ENCODE peak calls at places on chromosomes 13 and 19, in nine cellular contexts. G is activated naive CD4-positive, alpha-beta T cell; R is GM18507; B is Peyer's patch; U is midbrain; E is stimulated activated CD4-positive, alpha-beta T cell treated with anti-CD3 and anti-CD28 coated beads, Interleukin-4, amount 100 ng/mL, for 1 hour; Z is stimulated activated CD8-positive, alpha-beta memory T cell treated with anti-CD3 and anti-CD28 coated beads, Interleukin-12 subunit alpha, Interleukin-12 subunit beta, amount 100 ng/mL, for 1 hour; K is effector CD4-positive, alpha-beta T cell; V is left ventricle myocardium inferior. A is an unnamed sample.
A peak's percentile ranks its signal among the peaks of the same experiment; 100 is the strongest.

GRCh38 chr19:12985049-12985776 is 10.1 kb upstream of the NFIX start:
- DNase-seq in E (no peak), U (peak; percentile 81), K (no peak), Z (no peak), V (peak; percentile 67), G (no peak), B (peak; percentile 58), R (no peak), A (no peak)

GRCh38 chr13:113977976-113978375 is 4.1 kb upstream of the C13orf46 start:
- DNase-seq in R (no peak), V (no peak), E (no peak), B (no peak), K (no peak), Z (no peak), G (no peak), U (no peak), A (no peak)

GRCh38 chr19:29288276-29288675 is 75.3 kb upstream of the UQCRFS1 start:
- DNase-seq in V (no peak), U (no peak), B (no peak), K (no peak), R (no peak), Z (no peak), E (no peak), G (no peak), A (no peak)

GRCh38 chr13:112202966-112203365 is 136.0 kb downstream of the SOX1 start:
- DNase-seq in Z (no peak), V (no peak), E (no peak), K (no peak), R (no peak), G (no peak), U (no peak), B (no peak), A (no peak)

GRCh38 chr13:51781246-51782022 is 22.5 kb downstream of the DHRS12 start:
- DNase-seq in K (no peak), Z (no peak), R (no peak), V (no peak), B (no peak), U (no peak), E (no peak), G (no peak), A (no peak)

GRCh38 chr19:43699506-43700367 is 16.1 kb upstream of the IRGC start:
- DNase-seq in V (peak; percentile 23), R (no peak), E (no peak), B (no peak), G (no peak), K (no peak), Z (no peak), U (no peak), A (no peak)

GRCh38 chr19:2540646-2541454 is 64.9 kb downstream of the GADD45B start:
- DNase-seq in E (no peak), K (no peak), G (no peak), Z (no peak), B (peak; percentile 40), V (peak; percentile 93), U (no peak), R (no peak), A (no peak)

GRCh38 chr19:13492128-13492527 is 14.2 kb downstream of the CACNA1A start:
- DNase-seq in G (no peak), Z (no peak), K (no peak), E (no peak), U (no peak), V (no peak), R (no peak), B (no peak), A (no peak)

GRCh38 chr13:71303144-71303543 is 563.9 kb downstream of the DACH1 start:
- DNase-seq in Z (no peak), E (no peak), R (no peak), B (no peak), V (no peak), U (no peak), K (no peak), G (no peak), A (no peak)

GRCh38 chr13:110304256-110304655 is 2.7 kb downstream of the COL4A1 start:
- DNase-seq in R (no peak), Z (no peak), U (no peak), E (no peak), K (no peak), G (no peak), B (no peak), V (no peak), A (no peak)

GRCh38 chr19:54206030-54206830 is 5.6 kb downstream of the RPS9 start:
- DNase-seq in G (no peak), K (no peak), V (no peak), B (no peak), U (no peak), E (no peak), Z (no peak), R (no peak), A (no peak)

GRCh38 chr19:39172700-39173501 is 23.9 kb upstream of the NCCRP1 start:
- DNase-seq in U (no peak), Z (no peak), E (no peak), R (no peak), B (no peak), K (no peak), G (no peak), V (no peak), A (no peak)

GRCh38 chr19:37817180-37817911 is 38.0 kb upstream of the ZNF573 start:
- DNase-seq in K (no peak), E (peak; percentile 50), U (peak; percentile 77), R (no peak), V (peak; percentile 86), B (peak; percentile 29), Z (peak; percentile 10), G (no peak), A (no peak)

GRCh38 chr19:13692096-13692495 is 72.2 kb upstream of the MRI1 start:
- DNase-seq in G (no peak), E (no peak), U (peak; percentile 54), Z (no peak), V (no peak), R (no peak), K (no peak), B (no peak), A (no peak)

GRCh38 chr13:51152713-51153112 is 41.6 kb upstream of the C13orf42 start:
- DNase-seq in V (no peak), B (no peak), K (no peak), U (no peak), E (no peak), R (no peak), G (no peak), Z (no peak), A (no peak)

GRCh38 chr13:61880576-61881283 is 465.1 kb upstream of the PCDH20 start:
- DNase-seq in K (no peak), Z (no peak), V (no peak), B (no peak), U (no peak), R (no peak), E (no peak), G (no peak), A (no peak)

GRCh38 chr19:30060872-30061556 is 119.0 kb downstream of the URI1 start:
- DNase-seq in G (no peak), R (no peak), B (no peak), U (no peak), Z (no peak), K (no peak), V (no peak), E (no peak), A (no peak)

GRCh38 chr13:90680826-90681225 is 666.7 kb upstream of the MIR17HG start:
- DNase-seq in E (no peak), Z (no peak), K (no peak), B (no peak), U (no peak), V (no peak), R (no peak), G (no peak), A (no peak)

GRCh38 chr13:29934531-29935308 is 84.3 kb upstream of the UBL3 start:
- DNase-seq in B (no peak), K (no peak), V (no peak), Z (no peak), G (no peak), R (no peak), E (no peak), U (no peak), A (no peak)

GRCh38 chr19:46919324-46919723 is 58.5 kb downstream of the ARHGAP35 start:
- DNase-seq in R (no peak), U (no peak), V (no peak), G (no peak), K (no peak), Z (no peak), E (no peak), B (no peak), A (no peak)

GRCh38 chr19:3879656-3880055 is 829 bp upstream of the ATCAY start:
- DNase-seq in E (no peak), R (no peak), U (no peak), K (no peak), B (no peak), Z (no peak), V (no peak), G (no peak), A (no peak)

GRCh38 chr19:50501568-50502475 is 9.2 kb downstream of the JOSD2 start:
- DNase-seq in R (no peak), U (no peak), E (no peak), B (no peak), Z (no peak), G (no peak), K (no peak), V (peak; percentile 75), A (no peak)

GRCh38 chr19:15280915-15281683 is 48.9 kb upstream of the EPHX3 start:
- DNase-seq in R (no peak), Z (no peak), E (no peak), B (peak; percentile 39), K (no peak), G (no peak), V (peak; percentile 91), U (peak; percentile 84), A (no peak)

GRCh38 chr13:110546933-110547332 is 14.6 kb downstream of the RAB20 start:
- DNase-seq in K (no peak), G (no peak), U (no peak), V (peak; percentile 78), B (peak; percentile 39), Z (no peak), R (no peak), E (no peak), A (no peak)

GRCh38 chr19:8512115-8512967 is 1.6 kb downstream of the ZNF414 start:
- DNase-seq in Z (no peak), E (no peak), R (no peak), B (no peak), V (no peak), G (no peak), U (no peak), K (no peak), A (no peak)

GRCh38 chr19:46201413-46202310 is 27.9 kb upstream of the IGFL1 start:
- DNase-seq in B (no peak), R (no peak), V (no peak), G (no peak), U (peak; percentile 3), K (no peak), Z (no peak), E (no peak), A (no peak)

GRCh38 chr13:21137696-21138095 is 38.7 kb downstream of the SKA3 start:
- DNase-seq in E (no peak), U (no peak), V (no peak), K (no peak), R (no peak), G (no peak), B (no peak), Z (no peak), A (no peak)